ENCODE peak calls at places on chromosomes 6 and 20, in five cellular contexts. One of them, this sample, is unnamed.

GRCh38 chr20:4322499-4322898 is 307.1 kb upstream of the RNF24 start:
- DNase-seq in IMR-90: no peak
- DNase-seq in neuronal stem cell: no peak
- DNase-seq in H1: no peak
- DNase-seq in mesendoderm: no peak
- DNase-seq in this sample: no peak

GRCh38 chr20:45964024-45964423 is 8.0 kb downstream of the ZNF335 start:
- DNase-seq in IMR-90: no peak
- DNase-seq in neuronal stem cell: no peak
- DNase-seq in H1: no peak
- DNase-seq in mesendoderm: no peak
- DNase-seq in this sample: no peak

GRCh38 chr20:2462484-2462883 is 8.1 kb downstream of the SNRPB start:
- DNase-seq in IMR-90: no peak
- DNase-seq in neuronal stem cell: no peak
- DNase-seq in H1: no peak
- DNase-seq in mesendoderm: no peak
- DNase-seq in this sample: no peak

GRCh38 chr6:2730353-2730752 is 20.4 kb downstream of the MYLK4 start:
- DNase-seq in IMR-90: no peak
- DNase-seq in neuronal stem cell: no peak
- DNase-seq in H1: no peak
- DNase-seq in mesendoderm: no peak
- DNase-seq in this sample: no peak

GRCh38 chr20:63116412-63117106 is 99.4 kb downstream of the YTHDF1 start:
- DNase-seq in IMR-90: peak
- DNase-seq in neuronal stem cell: peak
- DNase-seq in H1: peak
- DNase-seq in mesendoderm: peak
- DNase-seq in this sample: peak

GRCh38 chr20:63280929-63281545 is 8.4 kb downstream of the ARFGAP1 start:
- DNase-seq in IMR-90: no peak
- DNase-seq in neuronal stem cell: no peak
- DNase-seq in H1: no peak
- DNase-seq in mesendoderm: peak
- DNase-seq in this sample: no peak

GRCh38 chr6:27293436-27294152 is 18.5 kb downstream of the POM121L2 start:
- DNase-seq in IMR-90: peak
- DNase-seq in neuronal stem cell: no peak
- DNase-seq in H1: peak
- DNase-seq in mesendoderm: peak
- DNase-seq in this sample: peak

GRCh38 chr20:47315339-47315662 is 41.2 kb downstream of the ZMYND8 start:
- DNase-seq in IMR-90: peak
- DNase-seq in neuronal stem cell: no peak
- DNase-seq in H1: no peak
- DNase-seq in mesendoderm: peak
- DNase-seq in this sample: peak

GRCh38 chr6:4345543-4345942 is 210.2 kb upstream of the ECI2 start:
- DNase-seq in IMR-90: no peak
- DNase-seq in neuronal stem cell: no peak
- DNase-seq in H1: no peak
- DNase-seq in mesendoderm: no peak
- DNase-seq in this sample: no peak

GRCh38 chr6:30556714-30556963 is 350 bp upstream of the GNL1 start:
- DNase-seq in IMR-90: no peak
- DNase-seq in neuronal stem cell: no peak
- DNase-seq in H1: no peak
- DNase-seq in mesendoderm: peak
- DNase-seq in this sample: no peak

GRCh38 chr20:47358052-47358671 is 1.7 kb upstream of the ZMYND8 start:
- DNase-seq in IMR-90: no peak
- DNase-seq in neuronal stem cell: no peak
- DNase-seq in H1: no peak
- DNase-seq in mesendoderm: no peak
- DNase-seq in this sample: no peak

GRCh38 chr6:7417684-7418083 is 28.1 kb downstream of the RIOK1 start:
- DNase-seq in IMR-90: peak
- DNase-seq in neuronal stem cell: no peak
- DNase-seq in H1: no peak
- DNase-seq in mesendoderm: no peak
- DNase-seq in this sample: peak

GRCh38 chr6:16318953-16319720 is 80.8 kb downstream of the GMPR start:
- DNase-seq in IMR-90: no peak
- DNase-seq in neuronal stem cell: no peak
- DNase-seq in H1: no peak
- DNase-seq in mesendoderm: no peak
- DNase-seq in this sample: no peak

GRCh38 chr6:69398729-69399128 is 398.1 kb downstream of the LMBRD1 start:
- DNase-seq in IMR-90: no peak
- DNase-seq in neuronal stem cell: no peak
- DNase-seq in H1: no peak
- DNase-seq in mesendoderm: no peak
- DNase-seq in this sample: no peak

GRCh38 chr20:54848262-54848661 is 372.9 kb downstream of the DOK5 start:
- DNase-seq in IMR-90: no peak
- DNase-seq in neuronal stem cell: no peak
- DNase-seq in H1: no peak
- DNase-seq in mesendoderm: no peak
- DNase-seq in this sample: no peak

GRCh38 chr6:93088675-93089575 is 330.4 kb downstream of the EPHA7 start:
- DNase-seq in IMR-90: no peak
- DNase-seq in neuronal stem cell: no peak
- DNase-seq in H1: no peak
- DNase-seq in mesendoderm: no peak
- DNase-seq in this sample: peak
- H3K9ac ChIP-seq in IMR-90: no peak
- H3K9ac ChIP-seq in neuronal stem cell: no peak
- H3K9ac ChIP-seq in H1: no peak
- H3K9ac ChIP-seq in mesendoderm: no peak
- H3K9ac ChIP-seq in this sample: no peak

DNA sequence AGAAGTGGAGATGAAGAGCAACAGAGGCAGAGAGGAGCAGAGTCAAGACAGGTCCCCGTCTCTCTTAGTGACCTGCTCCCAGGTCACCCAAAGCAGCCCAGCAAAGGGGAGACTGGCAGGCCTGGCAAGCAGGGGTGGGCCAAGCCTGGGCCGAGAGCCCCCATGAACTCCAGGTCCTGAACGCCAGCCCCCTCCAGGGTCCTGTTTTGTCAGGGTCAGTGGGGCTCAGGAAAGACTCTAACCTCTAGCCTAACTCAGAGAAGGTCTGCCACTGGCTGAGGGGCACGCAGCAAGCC is 1.2 kb downstream of the NECAB3 start:
- DNase-seq in IMR-90: no peak
- DNase-seq in neuronal stem cell: no peak
- DNase-seq in H1: no peak
- DNase-seq in mesendoderm: no peak
- DNase-seq in this sample: no peak
- H3K4me3 ChIP-seq in IMR-90: peak
- H3K4me3 ChIP-seq in neuronal stem cell: peak
- H3K4me3 ChIP-seq in H1: peak
- H3K4me3 ChIP-seq in mesendoderm: peak
- H3K4me3 ChIP-seq in this sample: peak

GRCh38 chr20:25269833-25270170 is 21.9 kb downstream of the PYGB start:
- DNase-seq in IMR-90: no peak
- DNase-seq in neuronal stem cell: no peak
- DNase-seq in H1: peak
- DNase-seq in mesendoderm: no peak
- DNase-seq in this sample: no peak
- H2BK15ac ChIP-seq in IMR-90: no peak
- H2BK15ac ChIP-seq in neuronal stem cell: no peak
- H2BK15ac ChIP-seq in H1: no peak
- H2BK15ac ChIP-seq in mesendoderm: no peak
- H2BK15ac ChIP-seq in this sample: no peak

GRCh38 chr6:32623693-32624092 is 13.5 kb upstream of the HLA-DQA1 start:
- DNase-seq in IMR-90: no peak
- DNase-seq in neuronal stem cell: no peak
- DNase-seq in H1: no peak
- DNase-seq in mesendoderm: no peak
- DNase-seq in this sample: no peak
- H3K9ac ChIP-seq in IMR-90: no peak
- H3K9ac ChIP-seq in neuronal stem cell: no peak
- H3K9ac ChIP-seq in H1: no peak
- H3K9ac ChIP-seq in mesendoderm: no peak
- H3K9ac ChIP-seq in this sample: no peak

GRCh38 chr6:170087946-170088348 is 202.9 kb downstream of the DLL1 start:
- DNase-seq in IMR-90: no peak
- DNase-seq in neuronal stem cell: no peak
- DNase-seq in H1: peak
- DNase-seq in mesendoderm: no peak
- DNase-seq in this sample: no peak
- H3K4me3 ChIP-seq in IMR-90: no peak
- H3K4me3 ChIP-seq in neuronal stem cell: no peak
- H3K4me3 ChIP-seq in H1: no peak
- H3K4me3 ChIP-seq in mesendoderm: no peak
- H3K4me3 ChIP-seq in this sample: no peak

DNA sequence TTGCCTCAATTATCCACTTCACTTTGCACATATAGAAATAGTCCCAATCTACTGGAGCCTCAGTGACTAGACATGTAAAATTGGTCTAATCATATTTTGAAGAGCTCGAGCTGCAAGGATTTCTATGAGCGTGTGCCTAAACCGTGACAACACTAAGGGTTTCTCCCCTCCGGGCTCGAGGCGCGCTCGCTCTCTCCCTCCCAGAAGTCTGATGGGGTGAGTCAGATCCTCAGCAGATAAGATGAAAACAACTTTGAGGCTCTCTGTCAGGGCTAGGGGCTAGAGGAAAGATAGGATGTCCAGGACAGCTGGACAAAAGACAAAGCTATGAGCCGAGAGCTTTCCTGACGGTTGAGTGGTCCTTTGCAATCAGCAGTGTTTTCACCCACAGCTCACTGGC is 16.8 kb downstream of the GNAS-AS1 start:
- DNase-seq in IMR-90: no peak
- DNase-seq in neuronal stem cell: no peak
- DNase-seq in H1: no peak
- DNase-seq in mesendoderm: no peak
- DNase-seq in this sample: peak
- H2BK15ac ChIP-seq in IMR-90: no peak
- H2BK15ac ChIP-seq in neuronal stem cell: no peak
- H2BK15ac ChIP-seq in H1: no peak
- H2BK15ac ChIP-seq in mesendoderm: no peak
- H2BK15ac ChIP-seq in this sample: no peak

DNA sequence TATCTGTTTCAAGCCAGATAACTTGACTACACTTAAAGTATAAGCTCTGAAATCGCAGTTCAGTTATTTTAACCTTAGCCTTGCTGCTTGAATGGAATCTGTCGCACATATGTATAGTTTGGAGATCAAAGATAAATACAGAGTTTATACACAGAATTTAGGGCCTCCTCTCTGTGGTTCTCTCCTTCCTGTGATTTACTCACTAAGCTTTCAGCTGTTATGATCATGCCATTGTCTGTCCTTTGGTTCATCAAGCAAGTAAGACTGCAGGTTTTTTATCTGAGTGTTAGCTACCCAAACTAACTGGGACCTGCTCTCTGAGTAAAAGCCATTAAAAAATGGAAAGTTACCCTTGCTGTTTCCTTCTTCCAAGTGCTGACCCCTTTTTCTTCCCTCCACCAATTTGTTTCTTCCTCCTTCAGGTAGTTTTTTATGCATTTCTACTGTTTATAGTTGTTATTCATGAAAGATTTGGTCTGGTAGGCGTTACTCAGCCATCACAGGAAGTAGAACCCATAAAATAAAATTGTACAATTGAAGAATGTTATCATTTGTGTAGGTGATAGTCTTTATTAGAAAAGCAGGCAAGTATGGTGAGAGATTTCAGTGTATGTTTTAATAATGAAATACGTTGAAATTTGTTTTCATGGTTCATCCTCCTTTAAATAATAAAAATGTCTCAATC is 33.7 kb upstream of the SUMO4 start:
- DNase-seq in IMR-90: no peak
- DNase-seq in neuronal stem cell: no peak
- DNase-seq in H1: no peak
- DNase-seq in mesendoderm: no peak
- DNase-seq in this sample: no peak
- H3K9ac ChIP-seq in IMR-90: no peak
- H3K9ac ChIP-seq in neuronal stem cell: no peak
- H3K9ac ChIP-seq in H1: no peak
- H3K9ac ChIP-seq in mesendoderm: no peak
- H3K9ac ChIP-seq in this sample: no peak

This sample was measured in mesenchymal stem cell.